ENCODE peak calls at places on chromosomes 11 and 22, in ten cellular contexts. One of them, this sample, is unnamed.

GRCh38 chr11:120012245-120012644 is 125.7 kb downstream of the TRIM29 start:
- DNase-seq in GM19239: no peak
- DNase-seq in SW480: no peak
- DNase-seq in HT1080: no peak
- DNase-seq in AG08395: no peak
- DNase-seq in astrocyte of the hippocampus: no peak
- DNase-seq in stimulated activated CD4-positive, alpha-beta T cell treated with anti-CD3 and anti-CD28 coated beads, Interleukin-1b, Interleukin-23, amount 100 ng/mL, for 24 hours: no peak
- DNase-seq in mucosa of gallbladder: no peak
- DNase-seq in CD8-positive, alpha-beta T cell: no peak
- DNase-seq in heart left ventricle: no peak
- DNase-seq in this sample: no peak

GRCh38 chr11:112795142-112795815 is 165.9 kb upstream of the NCAM1 start:
- DNase-seq in CD8-positive, alpha-beta T cell: no peak
- DNase-seq in stimulated activated CD4-positive, alpha-beta T cell treated with anti-CD3 and anti-CD28 coated beads, Interleukin-1b, Interleukin-23, amount 100 ng/mL, for 24 hours: no peak
- DNase-seq in HT1080: peak; percentile 70
- DNase-seq in heart left ventricle: no peak
- DNase-seq in GM19239: peak; percentile 28
- DNase-seq in AG08395: peak; percentile 53
- DNase-seq in mucosa of gallbladder: no peak
- DNase-seq in SW480: peak; percentile 41
- DNase-seq in astrocyte of the hippocampus: peak; percentile 47
- DNase-seq in this sample: peak; percentile 44

GRCh38 chr11:8282621-8283509 is 19.2 kb upstream of the LMO1 start:
- DNase-seq in CD8-positive, alpha-beta T cell: no peak
- DNase-seq in astrocyte of the hippocampus: peak; percentile 28
- DNase-seq in stimulated activated CD4-positive, alpha-beta T cell treated with anti-CD3 and anti-CD28 coated beads, Interleukin-1b, Interleukin-23, amount 100 ng/mL, for 24 hours: no peak
- DNase-seq in GM19239: no peak
- DNase-seq in heart left ventricle: no peak
- DNase-seq in HT1080: no peak
- DNase-seq in mucosa of gallbladder: no peak
- DNase-seq in SW480: no peak
- DNase-seq in AG08395: no peak
- DNase-seq in this sample: no peak

GRCh38 chr22:38074181-38075104 is 9.5 kb downstream of the SLC16A8 start:
- DNase-seq in AG08395: no peak
- DNase-seq in HT1080: no peak
- DNase-seq in CD8-positive, alpha-beta T cell: no peak
- DNase-seq in mucosa of gallbladder: no peak
- DNase-seq in GM19239: no peak
- DNase-seq in SW480: no peak
- DNase-seq in heart left ventricle: no peak
- DNase-seq in stimulated activated CD4-positive, alpha-beta T cell treated with anti-CD3 and anti-CD28 coated beads, Interleukin-1b, Interleukin-23, amount 100 ng/mL, for 24 hours: no peak
- DNase-seq in astrocyte of the hippocampus: peak; percentile 71
- DNase-seq in this sample: no peak

GRCh38 chr11:5891216-5891800 is 1.7 kb upstream of the OR52E5 start:
- DNase-seq in SW480: peak; percentile 54
- DNase-seq in astrocyte of the hippocampus: peak; percentile 4
- DNase-seq in heart left ventricle: no peak
- DNase-seq in mucosa of gallbladder: no peak
- DNase-seq in AG08395: peak; percentile 4
- DNase-seq in stimulated activated CD4-positive, alpha-beta T cell treated with anti-CD3 and anti-CD28 coated beads, Interleukin-1b, Interleukin-23, amount 100 ng/mL, for 24 hours: no peak
- DNase-seq in GM19239: no peak
- DNase-seq in CD8-positive, alpha-beta T cell: no peak
- DNase-seq in HT1080: no peak
- DNase-seq in this sample: no peak

GRCh38 chr11:32893947-32894827 is 1.6 kb downstream of the QSER1 start:
- DNase-seq in CD8-positive, alpha-beta T cell: no peak
- DNase-seq in HT1080: peak; percentile 82
- DNase-seq in GM19239: peak; percentile 23
- DNase-seq in SW480: peak; percentile 87
- DNase-seq in mucosa of gallbladder: peak; percentile 32
- DNase-seq in astrocyte of the hippocampus: peak; percentile 85
- DNase-seq in stimulated activated CD4-positive, alpha-beta T cell treated with anti-CD3 and anti-CD28 coated beads, Interleukin-1b, Interleukin-23, amount 100 ng/mL, for 24 hours: peak; percentile 8
- DNase-seq in heart left ventricle: no peak
- DNase-seq in AG08395: peak; percentile 62
- DNase-seq in this sample: peak; percentile 76

GRCh38 chr22:35540600-35541253 is at the start of gene RASD2:
- DNase-seq in stimulated activated CD4-positive, alpha-beta T cell treated with anti-CD3 and anti-CD28 coated beads, Interleukin-1b, Interleukin-23, amount 100 ng/mL, for 24 hours: peak; percentile 23
- DNase-seq in AG08395: no peak
- DNase-seq in astrocyte of the hippocampus: peak; percentile 45
- DNase-seq in SW480: peak; percentile 62
- DNase-seq in mucosa of gallbladder: no peak
- DNase-seq in HT1080: no peak
- DNase-seq in heart left ventricle: peak; percentile 61
- DNase-seq in GM19239: peak; percentile 63
- DNase-seq in CD8-positive, alpha-beta T cell: peak; percentile 59
- DNase-seq in this sample: peak; percentile 62

GRCh38 chr22:44567846-44568493 is 69.9 kb upstream of the RTL6 start:
- DNase-seq in AG08395: no peak
- DNase-seq in SW480: peak; percentile 13
- DNase-seq in HT1080: peak; percentile 15
- DNase-seq in heart left ventricle: no peak
- DNase-seq in CD8-positive, alpha-beta T cell: peak; percentile 39
- DNase-seq in astrocyte of the hippocampus: peak; percentile 36
- DNase-seq in GM19239: no peak
- DNase-seq in mucosa of gallbladder: peak; percentile 51
- DNase-seq in stimulated activated CD4-positive, alpha-beta T cell treated with anti-CD3 and anti-CD28 coated beads, Interleukin-1b, Interleukin-23, amount 100 ng/mL, for 24 hours: peak; percentile 13
- DNase-seq in this sample: no peak

GRCh38 chr11:36750349-36750748 is 152.3 kb upstream of the RAG2 start:
- DNase-seq in astrocyte of the hippocampus: no peak
- DNase-seq in stimulated activated CD4-positive, alpha-beta T cell treated with anti-CD3 and anti-CD28 coated beads, Interleukin-1b, Interleukin-23, amount 100 ng/mL, for 24 hours: no peak
- DNase-seq in AG08395: peak; percentile 6
- DNase-seq in GM19239: no peak
- DNase-seq in CD8-positive, alpha-beta T cell: no peak
- DNase-seq in heart left ventricle: no peak
- DNase-seq in mucosa of gallbladder: no peak
- DNase-seq in HT1080: peak; percentile 5
- DNase-seq in SW480: peak; percentile 26
- DNase-seq in this sample: no peak

GRCh38 chr11:23679041-23679440 is 817.8 kb upstream of the LUZP2 start:
- DNase-seq in mucosa of gallbladder: no peak
- DNase-seq in SW480: no peak
- DNase-seq in stimulated activated CD4-positive, alpha-beta T cell treated with anti-CD3 and anti-CD28 coated beads, Interleukin-1b, Interleukin-23, amount 100 ng/mL, for 24 hours: no peak
- DNase-seq in HT1080: no peak
- DNase-seq in AG08395: no peak
- DNase-seq in heart left ventricle: no peak
- DNase-seq in CD8-positive, alpha-beta T cell: no peak
- DNase-seq in astrocyte of the hippocampus: no peak
- DNase-seq in GM19239: no peak
- DNase-seq in this sample: no peak

GRCh38 chr11:2304156-2305139 is 2.6 kb downstream of the TSPAN32 start:
- DNase-seq in GM19239: no peak
- DNase-seq in stimulated activated CD4-positive, alpha-beta T cell treated with anti-CD3 and anti-CD28 coated beads, Interleukin-1b, Interleukin-23, amount 100 ng/mL, for 24 hours: no peak
- DNase-seq in heart left ventricle: no peak
- DNase-seq in SW480: no peak
- DNase-seq in mucosa of gallbladder: peak; percentile 9
- DNase-seq in CD8-positive, alpha-beta T cell: no peak
- DNase-seq in HT1080: no peak
- DNase-seq in astrocyte of the hippocampus: no peak
- DNase-seq in AG08395: peak; percentile 54
- DNase-seq in this sample: no peak

GRCh38 chr11:35427158-35427557 is 7.8 kb upstream of the SLC1A2 start:
- DNase-seq in heart left ventricle: no peak
- DNase-seq in HT1080: no peak
- DNase-seq in astrocyte of the hippocampus: peak; percentile 88
- DNase-seq in GM19239: no peak
- DNase-seq in CD8-positive, alpha-beta T cell: no peak
- DNase-seq in stimulated activated CD4-positive, alpha-beta T cell treated with anti-CD3 and anti-CD28 coated beads, Interleukin-1b, Interleukin-23, amount 100 ng/mL, for 24 hours: no peak
- DNase-seq in mucosa of gallbladder: no peak
- DNase-seq in AG08395: peak; percentile 67
- DNase-seq in SW480: no peak
- DNase-seq in this sample: no peak

GRCh38 chr22:42160830-42161696 is 30.5 kb upstream of the CYP2D6 start:
- DNase-seq in CD8-positive, alpha-beta T cell: no peak
- DNase-seq in SW480: peak; percentile 40
- DNase-seq in HT1080: no peak
- DNase-seq in stimulated activated CD4-positive, alpha-beta T cell treated with anti-CD3 and anti-CD28 coated beads, Interleukin-1b, Interleukin-23, amount 100 ng/mL, for 24 hours: no peak
- DNase-seq in GM19239: no peak
- DNase-seq in mucosa of gallbladder: no peak
- DNase-seq in heart left ventricle: no peak
- DNase-seq in astrocyte of the hippocampus: no peak
- DNase-seq in AG08395: no peak
- DNase-seq in this sample: no peak

GRCh38 chr22:38115423-38116205 is 5.1 kb upstream of the BAIAP2L2 start:
- DNase-seq in mucosa of gallbladder: no peak
- DNase-seq in CD8-positive, alpha-beta T cell: no peak
- DNase-seq in heart left ventricle: no peak
- DNase-seq in astrocyte of the hippocampus: no peak
- DNase-seq in AG08395: no peak
- DNase-seq in stimulated activated CD4-positive, alpha-beta T cell treated with anti-CD3 and anti-CD28 coated beads, Interleukin-1b, Interleukin-23, amount 100 ng/mL, for 24 hours: no peak
- DNase-seq in GM19239: no peak
- DNase-seq in SW480: no peak
- DNase-seq in HT1080: no peak
- DNase-seq in this sample: no peak

GRCh38 chr11:3106736-3107524 is 49.7 kb upstream of the CARS1 start:
- DNase-seq in AG08395: no peak
- DNase-seq in CD8-positive, alpha-beta T cell: no peak
- DNase-seq in stimulated activated CD4-positive, alpha-beta T cell treated with anti-CD3 and anti-CD28 coated beads, Interleukin-1b, Interleukin-23, amount 100 ng/mL, for 24 hours: no peak
- DNase-seq in astrocyte of the hippocampus: no peak
- DNase-seq in mucosa of gallbladder: no peak
- DNase-seq in heart left ventricle: no peak
- DNase-seq in SW480: no peak
- DNase-seq in HT1080: no peak
- DNase-seq in GM19239: no peak
- DNase-seq in this sample: no peak

GRCh38 chr11:128497057-128497957 is 90.1 kb downstream of the ETS1 start:
- DNase-seq in CD8-positive, alpha-beta T cell: no peak
- DNase-seq in AG08395: peak; percentile 82
- DNase-seq in mucosa of gallbladder: no peak
- DNase-seq in SW480: peak; percentile 67
- DNase-seq in stimulated activated CD4-positive, alpha-beta T cell treated with anti-CD3 and anti-CD28 coated beads, Interleukin-1b, Interleukin-23, amount 100 ng/mL, for 24 hours: no peak
- DNase-seq in HT1080: peak; percentile 97
- DNase-seq in GM19239: no peak
- DNase-seq in astrocyte of the hippocampus: peak; percentile 94
- DNase-seq in heart left ventricle: peak; percentile 62
- DNase-seq in this sample: no peak

GRCh38 chr11:43503417-43503816 is 144.7 kb downstream of the TTC17 start:
- DNase-seq in astrocyte of the hippocampus: no peak
- DNase-seq in heart left ventricle: no peak
- DNase-seq in stimulated activated CD4-positive, alpha-beta T cell treated with anti-CD3 and anti-CD28 coated beads, Interleukin-1b, Interleukin-23, amount 100 ng/mL, for 24 hours: no peak
- DNase-seq in CD8-positive, alpha-beta T cell: no peak
- DNase-seq in SW480: peak; percentile 11
- DNase-seq in GM19239: no peak
- DNase-seq in mucosa of gallbladder: no peak
- DNase-seq in AG08395: no peak
- DNase-seq in HT1080: no peak
- DNase-seq in this sample: no peak

GRCh38 chr11:83779876-83780275 is 493.7 kb upstream of the CCDC90B start:
- DNase-seq in mucosa of gallbladder: no peak
- DNase-seq in heart left ventricle: no peak
- DNase-seq in astrocyte of the hippocampus: no peak
- DNase-seq in SW480: no peak
- DNase-seq in GM19239: no peak
- DNase-seq in AG08395: no peak
- DNase-seq in stimulated activated CD4-positive, alpha-beta T cell treated with anti-CD3 and anti-CD28 coated beads, Interleukin-1b, Interleukin-23, amount 100 ng/mL, for 24 hours: no peak
- DNase-seq in CD8-positive, alpha-beta T cell: no peak
- DNase-seq in HT1080: no peak
- DNase-seq in this sample: no peak

GRCh38 chr11:57402188-57403066 is 12.0 kb upstream of the PRG2 start:
- DNase-seq in stimulated activated CD4-positive, alpha-beta T cell treated with anti-CD3 and anti-CD28 coated beads, Interleukin-1b, Interleukin-23, amount 100 ng/mL, for 24 hours: no peak
- DNase-seq in astrocyte of the hippocampus: peak; percentile 32
- DNase-seq in CD8-positive, alpha-beta T cell: no peak
- DNase-seq in heart left ventricle: no peak
- DNase-seq in AG08395: no peak
- DNase-seq in GM19239: no peak
- DNase-seq in mucosa of gallbladder: no peak
- DNase-seq in SW480: peak; percentile 50
- DNase-seq in HT1080: peak; percentile 54
- DNase-seq in this sample: peak; percentile 28

GRCh38 chr22:39132281-39132680 is 20.2 kb downstream of the CBX7 start:
- DNase-seq in SW480: no peak
- DNase-seq in GM19239: no peak
- DNase-seq in astrocyte of the hippocampus: no peak
- DNase-seq in CD8-positive, alpha-beta T cell: no peak
- DNase-seq in heart left ventricle: no peak
- DNase-seq in HT1080: no peak
- DNase-seq in mucosa of gallbladder: no peak
- DNase-seq in stimulated activated CD4-positive, alpha-beta T cell treated with anti-CD3 and anti-CD28 coated beads, Interleukin-1b, Interleukin-23, amount 100 ng/mL, for 24 hours: no peak
- DNase-seq in AG08395: no peak
- DNase-seq in this sample: no peak

This sample was measured in H54.